ENCODE peak calls at places on chromosomes 2 and 18, in ten cellular contexts. One of them, this sample, is unnamed.

GRCh38 chr2:9234680-9235387 is 28.2 kb downstream of the ASAP2 start:
- DNase-seq in uterus: no peak
- DNase-seq in RWPE1: peak
- DNase-seq in transverse colon: peak
- DNase-seq in neural crest cell: no peak
- DNase-seq in AG09319: no peak
- DNase-seq in heart left ventricle: no peak
- DNase-seq in astrocyte of the spinal cord: peak
- DNase-seq in endothelial cell of umbilical vein: peak
- DNase-seq in tibial artery: no peak
- DNase-seq in this sample: no peak

GRCh38 chr2:172196768-172197322 is 94.1 kb upstream of the DLX2 start:
- DNase-seq in uterus: no peak
- DNase-seq in RWPE1: peak
- DNase-seq in transverse colon: no peak
- DNase-seq in neural crest cell: no peak
- DNase-seq in AG09319: peak
- DNase-seq in heart left ventricle: peak
- DNase-seq in astrocyte of the spinal cord: peak
- DNase-seq in endothelial cell of umbilical vein: no peak
- DNase-seq in tibial artery: no peak
- DNase-seq in this sample: no peak

GRCh38 chr2:112047537-112048235 is 7.4 kb upstream of the TMEM87B start:
- DNase-seq in uterus: no peak
- DNase-seq in RWPE1: no peak
- DNase-seq in transverse colon: no peak
- DNase-seq in neural crest cell: no peak
- DNase-seq in AG09319: no peak
- DNase-seq in heart left ventricle: no peak
- DNase-seq in astrocyte of the spinal cord: no peak
- DNase-seq in endothelial cell of umbilical vein: no peak
- DNase-seq in tibial artery: no peak
- DNase-seq in this sample: no peak

GRCh38 chr2:103898561-103898960 is 955.4 kb upstream of the POU3F3 start:
- DNase-seq in uterus: no peak
- DNase-seq in RWPE1: no peak
- DNase-seq in transverse colon: no peak
- DNase-seq in neural crest cell: no peak
- DNase-seq in AG09319: no peak
- DNase-seq in heart left ventricle: no peak
- DNase-seq in astrocyte of the spinal cord: no peak
- DNase-seq in endothelial cell of umbilical vein: no peak
- DNase-seq in tibial artery: no peak
- DNase-seq in this sample: no peak

GRCh38 chr2:100291152-100291970 is 30.9 kb downstream of the LONRF2 start:
- DNase-seq in uterus: peak
- DNase-seq in RWPE1: peak
- DNase-seq in transverse colon: peak
- DNase-seq in neural crest cell: no peak
- DNase-seq in AG09319: peak
- DNase-seq in heart left ventricle: peak
- DNase-seq in astrocyte of the spinal cord: peak
- DNase-seq in endothelial cell of umbilical vein: peak
- DNase-seq in tibial artery: peak
- DNase-seq in this sample: no peak

GRCh38 chr18:57709335-57709734 is 87.7 kb upstream of the NARS1 start:
- DNase-seq in uterus: no peak
- DNase-seq in RWPE1: no peak
- DNase-seq in transverse colon: no peak
- DNase-seq in neural crest cell: no peak
- DNase-seq in AG09319: no peak
- DNase-seq in heart left ventricle: no peak
- DNase-seq in astrocyte of the spinal cord: no peak
- DNase-seq in endothelial cell of umbilical vein: no peak
- DNase-seq in tibial artery: no peak
- DNase-seq in this sample: no peak

GRCh38 chr2:191894681-191895147 is 47.8 kb upstream of the CAVIN2 start:
- DNase-seq in uterus: no peak
- DNase-seq in RWPE1: peak
- DNase-seq in transverse colon: no peak
- DNase-seq in neural crest cell: no peak
- DNase-seq in AG09319: no peak
- DNase-seq in heart left ventricle: no peak
- DNase-seq in astrocyte of the spinal cord: peak
- DNase-seq in endothelial cell of umbilical vein: peak
- DNase-seq in tibial artery: no peak
- DNase-seq in this sample: no peak

GRCh38 chr18:22674300-22674699 is 256.6 kb upstream of the CTAGE1 start:
- DNase-seq in uterus: no peak
- DNase-seq in RWPE1: peak
- DNase-seq in transverse colon: no peak
- DNase-seq in neural crest cell: no peak
- DNase-seq in AG09319: peak
- DNase-seq in heart left ventricle: no peak
- DNase-seq in astrocyte of the spinal cord: peak
- DNase-seq in endothelial cell of umbilical vein: peak
- DNase-seq in tibial artery: no peak
- DNase-seq in this sample: no peak

GRCh38 chr2:148922776-148923175 is 47.7 kb downstream of the KIF5C start:
- DNase-seq in uterus: no peak
- DNase-seq in RWPE1: peak
- DNase-seq in transverse colon: no peak
- DNase-seq in neural crest cell: no peak
- DNase-seq in AG09319: no peak
- DNase-seq in heart left ventricle: no peak
- DNase-seq in astrocyte of the spinal cord: no peak
- DNase-seq in endothelial cell of umbilical vein: no peak
- DNase-seq in tibial artery: no peak
- DNase-seq in this sample: no peak

GRCh38 chr2:118965737-118966136 is 23.7 kb downstream of the MARCO start:
- DNase-seq in uterus: no peak
- DNase-seq in RWPE1: no peak
- DNase-seq in transverse colon: no peak
- DNase-seq in neural crest cell: no peak
- DNase-seq in AG09319: no peak
- DNase-seq in heart left ventricle: no peak
- DNase-seq in astrocyte of the spinal cord: no peak
- DNase-seq in endothelial cell of umbilical vein: no peak
- DNase-seq in tibial artery: no peak
- DNase-seq in this sample: no peak

GRCh38 chr2:147756103-147756502 is 88.7 kb upstream of the ACVR2A start:
- DNase-seq in uterus: no peak
- DNase-seq in RWPE1: no peak
- DNase-seq in transverse colon: no peak
- DNase-seq in neural crest cell: no peak
- DNase-seq in AG09319: no peak
- DNase-seq in heart left ventricle: no peak
- DNase-seq in astrocyte of the spinal cord: no peak
- DNase-seq in endothelial cell of umbilical vein: no peak
- DNase-seq in tibial artery: no peak
- DNase-seq in this sample: no peak

GRCh38 chr2:11585071-11585470 is 51.2 kb downstream of the GREB1 start:
- DNase-seq in uterus: no peak
- DNase-seq in RWPE1: no peak
- DNase-seq in transverse colon: no peak
- DNase-seq in neural crest cell: no peak
- DNase-seq in AG09319: no peak
- DNase-seq in heart left ventricle: no peak
- DNase-seq in astrocyte of the spinal cord: no peak
- DNase-seq in endothelial cell of umbilical vein: no peak
- DNase-seq in tibial artery: peak
- DNase-seq in this sample: no peak

GRCh38 chr2:219352448-219353023 is 20.0 kb upstream of the RESP18 start:
- DNase-seq in uterus: no peak
- DNase-seq in RWPE1: peak
- DNase-seq in transverse colon: peak
- DNase-seq in neural crest cell: peak
- DNase-seq in AG09319: no peak
- DNase-seq in heart left ventricle: peak
- DNase-seq in astrocyte of the spinal cord: peak
- DNase-seq in endothelial cell of umbilical vein: peak
- DNase-seq in tibial artery: peak
- DNase-seq in this sample: peak

GRCh38 chr2:9178110-9178904 is 28.3 kb upstream of the ASAP2 start:
- DNase-seq in uterus: no peak
- DNase-seq in RWPE1: peak
- DNase-seq in transverse colon: peak
- DNase-seq in neural crest cell: no peak
- DNase-seq in AG09319: no peak
- DNase-seq in heart left ventricle: no peak
- DNase-seq in astrocyte of the spinal cord: no peak
- DNase-seq in endothelial cell of umbilical vein: no peak
- DNase-seq in tibial artery: no peak
- DNase-seq in this sample: peak

GRCh38 chr2:10405441-10405840 is 42.7 kb downstream of the ODC1 start:
- DNase-seq in uterus: peak
- DNase-seq in RWPE1: peak
- DNase-seq in transverse colon: peak
- DNase-seq in neural crest cell: no peak
- DNase-seq in AG09319: peak
- DNase-seq in heart left ventricle: peak
- DNase-seq in astrocyte of the spinal cord: peak
- DNase-seq in endothelial cell of umbilical vein: peak
- DNase-seq in tibial artery: peak
- DNase-seq in this sample: no peak

GRCh38 chr18:13300029-13300428 is 81.5 kb downstream of the LDLRAD4 start:
- DNase-seq in uterus: no peak
- DNase-seq in RWPE1: no peak
- DNase-seq in transverse colon: no peak
- DNase-seq in neural crest cell: no peak
- DNase-seq in AG09319: no peak
- DNase-seq in heart left ventricle: peak
- DNase-seq in astrocyte of the spinal cord: no peak
- DNase-seq in endothelial cell of umbilical vein: no peak
- DNase-seq in tibial artery: no peak
- DNase-seq in this sample: no peak

GRCh38 chr18:74516271-74517235 is 17.7 kb upstream of the CNDP1 start:
- DNase-seq in uterus: no peak
- DNase-seq in RWPE1: no peak
- DNase-seq in transverse colon: no peak
- DNase-seq in neural crest cell: no peak
- DNase-seq in AG09319: no peak
- DNase-seq in heart left ventricle: no peak
- DNase-seq in astrocyte of the spinal cord: no peak
- DNase-seq in endothelial cell of umbilical vein: no peak
- DNase-seq in tibial artery: no peak
- DNase-seq in this sample: no peak

GRCh38 chr2:207055254-207055653 is 110.5 kb downstream of the KLF7 start:
- DNase-seq in uterus: no peak
- DNase-seq in RWPE1: no peak
- DNase-seq in transverse colon: no peak
- DNase-seq in neural crest cell: no peak
- DNase-seq in AG09319: no peak
- DNase-seq in heart left ventricle: no peak
- DNase-seq in astrocyte of the spinal cord: no peak
- DNase-seq in endothelial cell of umbilical vein: no peak
- DNase-seq in tibial artery: no peak
- DNase-seq in this sample: no peak

GRCh38 chr2:70995227-70995729 is 605 bp upstream of the TEX261 start:
- DNase-seq in uterus: peak
- DNase-seq in RWPE1: peak
- DNase-seq in transverse colon: peak
- DNase-seq in neural crest cell: no peak
- DNase-seq in AG09319: no peak
- DNase-seq in heart left ventricle: no peak
- DNase-seq in astrocyte of the spinal cord: peak
- DNase-seq in endothelial cell of umbilical vein: peak
- DNase-seq in tibial artery: no peak
- DNase-seq in this sample: no peak
- TF ChIP-seq CTCF in uterus: peak
- TF ChIP-seq CTCF in RWPE1: no peak
- TF ChIP-seq CTCF in transverse colon: peak
- TF ChIP-seq CTCF in neural crest cell: peak
- TF ChIP-seq CTCF in AG09319: peak
- TF ChIP-seq CTCF in heart left ventricle: no peak
- TF ChIP-seq CTCF in astrocyte of the spinal cord: peak
- TF ChIP-seq CTCF in endothelial cell of umbilical vein: peak
- TF ChIP-seq CTCF in tibial artery: peak
- TF ChIP-seq CTCF in this sample: peak

GRCh38 chr2:14288016-14288415 is 344.5 kb upstream of the LRATD1 start:
- DNase-seq in uterus: no peak
- DNase-seq in RWPE1: peak
- DNase-seq in transverse colon: no peak
- DNase-seq in neural crest cell: no peak
- DNase-seq in AG09319: no peak
- DNase-seq in heart left ventricle: no peak
- DNase-seq in astrocyte of the spinal cord: no peak
- DNase-seq in endothelial cell of umbilical vein: no peak
- DNase-seq in tibial artery: no peak
- DNase-seq in this sample: no peak
- TF ChIP-seq CTCF in uterus: no peak
- TF ChIP-seq CTCF in RWPE1: peak
- TF ChIP-seq CTCF in transverse colon: no peak
- TF ChIP-seq CTCF in neural crest cell: no peak
- TF ChIP-seq CTCF in AG09319: no peak
- TF ChIP-seq CTCF in heart left ventricle: no peak
- TF ChIP-seq CTCF in astrocyte of the spinal cord: no peak
- TF ChIP-seq CTCF in endothelial cell of umbilical vein: no peak
- TF ChIP-seq CTCF in tibial artery: no peak
- TF ChIP-seq CTCF in this sample: peak

DNA sequence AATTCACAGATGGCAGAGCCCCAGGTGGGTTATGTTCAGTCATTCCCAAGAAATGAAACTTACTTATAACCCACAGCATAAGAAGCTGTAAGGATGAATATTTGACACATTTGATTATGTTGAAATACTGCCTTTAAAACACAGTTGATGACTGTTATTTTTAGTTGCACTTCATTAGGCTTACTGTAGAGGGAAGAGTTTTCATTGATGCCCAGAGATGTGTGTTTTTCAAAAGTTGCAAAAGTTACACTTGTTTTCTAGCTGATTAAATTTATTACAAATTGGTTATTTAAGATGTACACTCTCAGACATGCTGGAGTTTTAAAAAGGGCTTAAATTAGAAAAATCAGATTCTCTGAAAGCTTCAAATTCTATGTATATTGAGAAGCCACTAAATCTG is 506.1 kb downstream of the PARD3B start:
- DNase-seq in uterus: no peak
- DNase-seq in RWPE1: peak
- DNase-seq in transverse colon: no peak
- DNase-seq in neural crest cell: no peak
- DNase-seq in AG09319: no peak
- DNase-seq in heart left ventricle: no peak
- DNase-seq in astrocyte of the spinal cord: no peak
- DNase-seq in endothelial cell of umbilical vein: no peak
- DNase-seq in tibial artery: no peak
- DNase-seq in this sample: no peak
- TF ChIP-seq CTCF in uterus: no peak
- TF ChIP-seq CTCF in RWPE1: no peak
- TF ChIP-seq CTCF in transverse colon: no peak
- TF ChIP-seq CTCF in neural crest cell: peak
- TF ChIP-seq CTCF in AG09319: no peak
- TF ChIP-seq CTCF in heart left ventricle: no peak
- TF ChIP-seq CTCF in astrocyte of the spinal cord: peak
- TF ChIP-seq CTCF in endothelial cell of umbilical vein: no peak
- TF ChIP-seq CTCF in tibial artery: no peak
- TF ChIP-seq CTCF in this sample: no peak

DNA sequence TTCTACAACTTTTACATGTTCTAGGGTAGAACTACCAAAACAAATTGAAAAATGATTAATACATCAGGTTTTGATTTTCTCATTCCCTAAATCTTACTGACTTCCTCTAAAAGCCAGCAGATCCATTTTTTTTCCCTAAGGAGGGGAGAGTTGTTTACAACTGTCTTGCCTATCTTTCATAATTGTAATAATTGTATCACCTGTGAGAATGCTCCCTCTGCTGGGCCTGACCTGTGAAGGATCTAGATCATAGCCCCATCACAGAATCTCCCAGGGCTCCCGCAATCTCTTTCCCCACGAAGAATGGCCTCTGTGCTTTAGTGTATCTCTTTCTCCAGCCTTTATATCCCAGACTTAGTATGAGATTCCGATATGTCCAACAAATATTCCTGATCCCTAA is 9.1 kb downstream of the LOXL3 start:
- DNase-seq in uterus: no peak
- DNase-seq in RWPE1: no peak
- DNase-seq in transverse colon: no peak
- DNase-seq in neural crest cell: no peak
- DNase-seq in AG09319: no peak
- DNase-seq in heart left ventricle: no peak
- DNase-seq in astrocyte of the spinal cord: no peak
- DNase-seq in endothelial cell of umbilical vein: no peak
- DNase-seq in tibial artery: no peak
- DNase-seq in this sample: no peak
- TF ChIP-seq CTCF in uterus: no peak
- TF ChIP-seq CTCF in RWPE1: no peak
- TF ChIP-seq CTCF in transverse colon: no peak
- TF ChIP-seq CTCF in neural crest cell: no peak
- TF ChIP-seq CTCF in AG09319: no peak
- TF ChIP-seq CTCF in heart left ventricle: no peak
- TF ChIP-seq CTCF in astrocyte of the spinal cord: no peak
- TF ChIP-seq CTCF in endothelial cell of umbilical vein: no peak
- TF ChIP-seq CTCF in tibial artery: no peak
- TF ChIP-seq CTCF in this sample: no peak

This sample was measured in progenitor cell of endocrine pancreas.